ENCODE peak calls at places on chromosome 2, in four cellular contexts. Z is naive thymus-derived CD4-positive, alpha-beta T cell; R is lung; J is vagina. S is an unnamed sample. For H3K9me3, the result is how much of the 10 kb centered on the place peaks cover.

GRCh38 chr2:174259981-174260380 is 11.6 kb upstream of the OLA1 start:
- DNase-seq in R (no peak), J (no peak), Z (no peak), S (no peak)

GRCh38 chr2:43214253-43214652 is 12.2 kb downstream of the ZFP36L2 start:
- DNase-seq in Z (no peak), R (no peak), J (no peak), S (no peak)

GRCh38 chr2:101303688-101304087 is 4.8 kb downstream of the RNF149 start:
- DNase-seq in J (no peak), Z (no peak), R (no peak), S (no peak)

GRCh38 chr2:128986026-128986720 is 667.5 kb upstream of the HS6ST1 start:
- DNase-seq in Z (no peak), R (no peak), J (no peak), S (peak)

GRCh38 chr2:143732076-143732475 is 602.9 kb downstream of the ARHGAP15 start:
- DNase-seq in Z (no peak), R (no peak), J (no peak), S (no peak)

GRCh38 chr2:149657393-149657792 is 69.8 kb upstream of the MMADHC start:
- DNase-seq in Z (no peak), R (no peak), J (no peak), S (no peak)

GRCh38 chr2:228352048-228352447 is 170.6 kb upstream of the SPHKAP start:
- DNase-seq in R (no peak), J (no peak), Z (no peak), S (no peak)

GRCh38 chr2:214695789-214696188 is 113.7 kb downstream of the BARD1 start:
- DNase-seq in Z (no peak), R (no peak), J (no peak), S (no peak)

GRCh38 chr2:191030521-191031154 is 16.7 kb upstream of the STAT1 start:
- DNase-seq in R (no peak), Z (peak), J (no peak), S (peak)

GRCh38 chr2:128988326-128988725 is 669.7 kb upstream of the HS6ST1 start:
- DNase-seq in R (no peak), J (no peak), Z (no peak), S (peak)

GRCh38 chr2:201901770-201902169 is 95.4 kb downstream of the CDK15 start:
- DNase-seq in R (no peak), J (no peak), Z (no peak), S (no peak)

GRCh38 chr2:63424329-63425078 is 163.8 kb downstream of the WDPCP start:
- DNase-seq in R (no peak), J (no peak), Z (peak), S (no peak)

GRCh38 chr2:72255540-72255939 is 107.9 kb upstream of the CYP26B1 start:
- DNase-seq in Z (no peak), R (no peak), J (no peak), S (no peak)

GRCh38 chr2:204325468-204325867 is 219.8 kb upstream of the PARD3B start:
- DNase-seq in R (peak), Z (peak), J (no peak), S (peak)

GRCh38 chr2:12428324-12428723 is 288.4 kb upstream of the TRIB2 start:
- DNase-seq in Z (no peak), R (no peak), J (no peak), S (no peak)

GRCh38 chr2:238067939-238068338 is 7.1 kb downstream of the SCLY start:
- DNase-seq in J (no peak), Z (no peak), R (no peak), S (no peak)

GRCh38 chr2:194822097-194822496 is 834.9 kb upstream of the SLC39A10 start:
- DNase-seq in Z (no peak), R (no peak), J (no peak), S (no peak)

GRCh38 chr2:42105330-42106256 is 57.8 kb downstream of the PKDCC start:
- DNase-seq in R (peak), J (no peak), Z (peak), S (no peak)

GRCh38 chr2:86806059-86806857 is 15.5 kb upstream of the CD8A start:
- DNase-seq in J (no peak), R (no peak), Z (no peak), S (no peak)

GRCh38 chr2:204265701-204266310 is 279.5 kb upstream of the PARD3B start:
- DNase-seq in Z (no peak), J (no peak), R (no peak), S (no peak)

GRCh38 chr2:65344689-65345088 is 87.7 kb downstream of the SPRED2 start:
- DNase-seq in Z (no peak), R (no peak), J (no peak), S (no peak)

GRCh38 chr2:45962522-45962921 is 311.0 kb downstream of the PRKCE start:
- DNase-seq in Z (no peak), J (peak), R (peak), S (no peak)

GRCh38 chr2:230712443-230713330 is at the start of gene CAB39:
- DNase-seq in Z (peak), J (no peak), R (peak), S (peak)

GRCh38 chr2:156321243-156321904 is 11.1 kb downstream of the NR4A2 start:
- DNase-seq in Z (peak), R (no peak), J (no peak), S (no peak)

GRCh38 chr2:81194581-81194980 is 890.0 kb upstream of the LRRTM1 start:
- DNase-seq in Z (no peak), R (no peak), J (no peak), S (no peak)
- H3K9me3 ChIP-seq in Z (under half), R (under half), J (under half), S (under half)

DNA sequence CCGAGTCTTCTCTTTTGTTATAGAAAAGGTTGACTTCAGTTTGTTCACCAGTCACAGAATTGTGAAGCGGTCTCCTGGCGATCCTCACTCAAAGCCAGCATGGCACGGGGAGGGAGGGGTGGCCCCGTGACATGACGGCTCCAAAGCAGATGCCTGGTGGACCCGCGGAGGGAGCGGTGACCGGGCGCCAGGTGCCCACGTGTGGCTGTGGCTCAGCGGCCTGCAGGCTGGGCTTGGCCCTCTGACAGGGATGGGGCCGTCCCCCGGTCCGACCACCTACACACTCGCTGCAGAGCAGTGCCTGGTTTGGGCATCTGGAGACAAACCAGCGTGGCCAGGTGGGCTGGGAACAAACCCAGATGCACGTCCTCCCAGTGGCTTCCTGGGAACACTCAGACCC is 129.1 kb upstream of the SNTG2 start:
- DNase-seq in R (no peak), J (no peak), Z (no peak), S (no peak)
- H3K9me3 ChIP-seq in R (under half), J (under half), Z (under half), S (under half)

GRCh38 chr2:82803307-82803706 is 1655.8 kb downstream of the SUCLG1 start:
- DNase-seq in J (no peak), Z (no peak), R (no peak), S (no peak)
- H3K9me3 ChIP-seq in J (under half), Z (under half), R (under half), S (under half)

GRCh38 chr2:24359701-24360049 is 661 bp downstream of the ITSN2 start:
- DNase-seq in R (peak), J (no peak), Z (peak), S (peak)
- H3K9me3 ChIP-seq in R (under half), J (under half), Z (under half), S (under half)

DNA sequence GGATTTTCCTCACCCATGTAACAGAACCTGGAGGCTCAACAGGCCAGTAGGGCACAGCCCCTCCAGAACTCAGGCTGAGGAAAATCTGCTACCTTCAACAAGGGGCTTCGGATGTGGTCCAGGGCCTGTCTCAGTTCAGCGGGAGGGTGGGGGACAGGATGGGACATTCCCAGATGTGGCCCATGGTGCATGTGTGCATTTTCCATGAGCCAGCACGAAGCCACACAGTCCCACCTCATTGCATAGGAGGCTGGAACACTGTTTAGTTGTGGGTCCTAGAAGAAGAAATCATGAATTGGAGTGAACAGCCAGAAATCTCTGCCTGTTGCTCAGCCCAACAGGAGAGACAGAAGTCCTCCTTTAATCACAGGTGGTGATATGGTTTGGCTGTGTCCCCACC is 469.6 kb upstream of the MYT1L start:
- DNase-seq in Z (no peak), R (no peak), J (peak), S (no peak)
- H3K9me3 ChIP-seq in Z (under half), R (under half), J (under half), S (under half)